ENCODE peak calls at places on chromosomes 4 and X, in five cellular contexts. A, O, T, N and H are unnamed samples.

GRCh38 chrX:22652596-22652995 is 347.2 kb upstream of the DDX53 start:
- DNase-seq in N (peak; percentile 49), T (no peak), O (peak; percentile 23), A (peak; percentile 30), H (peak; percentile 8)

GRCh38 chr4:78020677-78021076 is 36.4 kb upstream of the FRAS1 start:
- DNase-seq in O (no peak), N (no peak), T (no peak), A (no peak), H (no peak)

GRCh38 chr4:78297075-78297815 is 240.1 kb downstream of the FRAS1 start:
- DNase-seq in T (no peak), O (no peak), A (no peak), N (no peak), H (no peak)

GRCh38 chr4:62560858-62561257 is 1360.7 kb downstream of the ADGRL3 start:
- DNase-seq in A (no peak), T (no peak), N (no peak), O (peak; percentile 13), H (no peak)

GRCh38 chr4:71882113-71882512 is 98.2 kb upstream of the GC start:
- DNase-seq in T (no peak), N (no peak), A (no peak), O (no peak), H (no peak)

GRCh38 chrX:10496345-10496965 is 123.9 kb downstream of the MID1 start:
- DNase-seq in N (no peak), O (peak; percentile 46), A (peak; percentile 61), T (no peak), H (peak; percentile 66)

GRCh38 chr4:5638976-5639375 is 69.4 kb downstream of the EVC2 start:
- DNase-seq in A (peak; percentile 63), N (no peak), O (no peak), T (no peak), H (no peak)

GRCh38 chr4:20248155-20248558 is 3.5 kb upstream of the SLIT2 start:
- DNase-seq in O (peak; percentile 55), A (peak; percentile 62), T (no peak), N (peak; percentile 18), H (peak; percentile 55)

GRCh38 chrX:55907968-55908607 is 190.5 kb downstream of the RRAGB start:
- DNase-seq in T (peak; percentile 36), A (peak; percentile 61), O (no peak), N (peak; percentile 40), H (no peak)

GRCh38 chr4:184937745-184938144 is 80.5 kb upstream of the HELT start:
- DNase-seq in T (no peak), O (peak; percentile 85), N (no peak), A (no peak), H (no peak)

GRCh38 chr4:6955261-6955911 is 45.8 kb downstream of the TBC1D14 start:
- DNase-seq in O (no peak), A (no peak), N (no peak), T (no peak), H (no peak)

GRCh38 chrX:48467331-48467761 is 2.7 kb downstream of the SLC38A5 start:
- DNase-seq in O (no peak), N (no peak), T (no peak), A (no peak), H (no peak)

GRCh38 chrX:48468247-48468671 is 1.8 kb downstream of the SLC38A5 start:
- DNase-seq in N (no peak), A (no peak), T (no peak), O (no peak), H (no peak)

GRCh38 chrX:48466696-48467095 is 3.4 kb downstream of the SLC38A5 start:
- DNase-seq in T (no peak), A (no peak), N (no peak), O (peak; percentile 41), H (no peak)

GRCh38 chrX:48468693-48469691 is 1.1 kb downstream of the SLC38A5 start:
- DNase-seq in T (no peak), N (no peak), O (no peak), A (no peak), H (no peak)

GRCh38 chrX:48465336-48465933 is 4.6 kb downstream of the SLC38A5 start:
- DNase-seq in T (no peak), O (peak; percentile 39), A (peak; percentile 92), N (no peak), H (peak; percentile 61)
- H3K4me3 ChIP-seq in T (no peak overlapping the region), O (no peak overlapping the region), A (peak overlapping the region; percentile 43), N (no peak overlapping the region), H (peak overlapping the region; percentile 27)

DNA sequence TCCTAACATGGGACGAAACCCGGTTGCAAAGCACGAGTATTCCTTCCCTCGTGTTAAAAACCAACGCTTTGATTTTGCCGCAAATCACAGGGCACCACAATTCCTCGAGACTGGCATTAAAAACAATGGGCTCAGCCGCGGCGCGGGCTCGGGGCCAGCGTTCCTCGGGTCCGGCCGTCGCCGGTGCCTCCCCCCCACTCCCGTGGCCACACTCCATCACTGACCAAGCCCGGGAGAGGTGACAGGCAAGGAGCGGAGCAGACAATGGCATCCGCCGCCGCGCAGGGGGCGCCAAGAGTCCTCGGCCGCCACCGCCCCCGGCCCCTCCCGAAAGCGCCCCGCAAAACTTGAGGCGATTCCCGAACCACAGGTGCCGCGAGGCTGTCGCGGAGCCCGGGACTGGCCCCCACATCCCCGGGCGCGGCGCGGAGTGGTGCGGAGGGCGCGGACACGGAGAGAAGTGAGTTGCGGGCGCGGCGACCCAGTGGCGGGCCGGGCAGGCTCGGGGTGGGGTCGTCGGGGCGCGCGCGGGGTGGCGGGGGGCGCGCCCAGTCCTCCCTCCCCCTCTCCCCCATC is 445 bp downstream of the AP1S2 start:
- DNase-seq in A (peak; percentile 39), T (peak; percentile 66), N (peak; percentile 55), O (peak; percentile 85), H (no peak)
- H3K27ac ChIP-seq in A (no peak overlapping the region), T (peak overlapping the region; percentile 94), N (peak overlapping the region; percentile 93), O (peak overlapping the region; percentile 17), H (no peak overlapping the region)

GRCh38 chr4:114599231-114600065 is 841 bp downstream of the UGT8 start:
- DNase-seq in T (no peak), O (peak; percentile 10), N (no peak), A (peak; percentile 11), H (no peak)

GRCh38 chr4:114600672-114601071 is 2.1 kb downstream of the UGT8 start:
- DNase-seq in N (no peak), T (no peak), O (no peak), A (peak; percentile 1), H (no peak)

GRCh38 chr4:114601304-114602052 is 2.9 kb downstream of the UGT8 start:
- DNase-seq in A (no peak), O (no peak), T (no peak), N (no peak), H (no peak)

GRCh38 chr4:114598191-114599121 is at the start of gene UGT8:
- DNase-seq in T (no peak), O (peak; percentile 77), N (no peak), A (peak; percentile 20), H (no peak)

DNA sequence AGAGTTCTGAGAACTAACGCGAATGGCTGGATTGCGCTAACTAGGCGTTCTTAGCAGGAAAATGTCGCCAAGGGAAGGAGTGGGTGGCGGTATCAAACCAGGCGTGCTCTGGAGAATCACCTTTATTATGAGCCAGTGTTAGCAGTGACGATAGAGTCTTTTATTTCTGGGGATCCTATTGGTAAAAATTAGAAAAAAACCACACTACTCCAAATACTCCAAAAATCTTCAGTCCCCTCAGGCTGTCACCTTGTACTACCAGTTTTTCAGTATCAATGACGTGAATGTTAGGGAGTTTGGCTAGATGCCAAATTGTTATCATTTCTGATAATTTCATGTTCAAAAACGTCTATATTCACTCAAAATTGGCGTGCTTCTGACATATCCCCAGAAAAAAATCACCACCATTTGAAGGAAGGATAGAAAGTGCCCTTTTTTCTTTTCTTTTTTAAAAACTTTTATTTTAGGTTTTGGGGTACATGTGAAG is 1.5 kb downstream of the UGT8 start:
- DNase-seq in O (no peak), N (no peak), T (no peak), A (no peak), H (no peak)
- H3K27me3 ChIP-seq in O (peaks cover 52% of the 10 kb centered on the region), N (no peaks in the 10 kb centered on the region), T (peaks cover 3% of the 10 kb centered on the region), A (peaks cover 55% of the 10 kb centered on the region), H (peaks cover 32% of the 10 kb centered on the region)

GRCh38 chr4:105994061-105994460 is 98.8 kb downstream of the NPNT start:
- DNase-seq in T (no peak), O (peak; percentile 32), N (no peak), A (no peak), H (no peak)
- H3K4me3 ChIP-seq in T (no peak overlapping the region), O (no peak overlapping the region), N (no peak overlapping the region), A (no peak overlapping the region), H (no peak overlapping the region)

GRCh38 chrX:48703228-48703627 is 6.7 kb downstream of the SUV39H1 start:
- DNase-seq in T (no peak), A (no peak), O (no peak), N (no peak), H (no peak)

GRCh38 chrX:48702716-48703115 is 6.2 kb downstream of the SUV39H1 start:
- DNase-seq in O (no peak), T (no peak), A (no peak), N (no peak), H (no peak)

GRCh38 chrX:48709522-48710117 is 13.1 kb downstream of the SUV39H1 start:
- DNase-seq in O (no peak), N (no peak), T (no peak), A (no peak), H (no peak)

GRCh38 chrX:48703642-48704481 is 7.3 kb downstream of the SUV39H1 start:
- DNase-seq in N (no peak), A (peak; percentile 36), O (no peak), T (no peak), H (no peak)

GRCh38 chrX:48705876-48706275 is 9.3 kb downstream of the SUV39H1 start:
- DNase-seq in O (no peak), T (no peak), A (no peak), N (no peak), H (no peak)
- H3K27ac ChIP-seq in O (no peak overlapping the region), T (no peak overlapping the region), A (no peak overlapping the region), N (no peak overlapping the region), H (no peak overlapping the region)

GRCh38 chr4:121769341-121769740 is 4.4 kb upstream of the SMIM43 start:
- DNase-seq in A (no peak), T (no peak), O (no peak), N (no peak), H (no peak)
- H3K27me3 ChIP-seq in A (peaks cover 24% of the 10 kb centered on the region), T (peaks cover 4% of the 10 kb centered on the region), O (no peaks in the 10 kb centered on the region), N (no peaks in the 10 kb centered on the region), H (no peaks in the 10 kb centered on the region)

DNA sequence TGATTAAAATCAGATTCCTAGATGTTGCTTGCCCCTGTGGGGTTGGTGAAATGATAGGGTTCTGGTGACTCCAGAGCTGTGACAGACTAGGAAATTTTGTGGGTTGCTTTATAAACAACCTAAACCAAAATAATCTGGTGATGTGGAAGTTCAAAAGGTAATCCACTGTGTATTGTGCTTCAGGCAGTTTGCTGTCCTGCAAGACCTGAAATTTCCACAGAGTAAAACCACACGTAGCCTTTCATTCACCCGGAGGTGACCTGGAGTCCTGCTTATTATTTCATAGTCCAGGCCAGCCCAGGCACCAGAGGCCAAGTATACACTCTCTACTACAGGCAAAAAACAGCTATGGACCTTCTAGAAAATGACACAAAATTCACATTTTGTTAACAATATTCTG is 114.6 kb upstream of the CBR4 start:
- DNase-seq in T (no peak), O (peak; percentile 36), A (peak; percentile 44), N (no peak), H (no peak)
- H3K4me3 ChIP-seq in T (no peak overlapping the region), O (no peak overlapping the region), A (no peak overlapping the region), N (no peak overlapping the region), H (no peak overlapping the region)

GRCh38 chrX:46754450-46755075 is 4.4 kb downstream of the SLC9A7 start:
- DNase-seq in N (no peak), T (no peak), A (no peak), O (no peak), H (no peak)
- H3K27ac ChIP-seq in N (no peak overlapping the region), T (no peak overlapping the region), A (no peak overlapping the region), O (no peak overlapping the region), H (no peak overlapping the region)